ENCODE peak calls at places on chromosomes 13 and 19, in eight cellular contexts. One of them, this sample, is unnamed.

GRCh38 chr13:27960362-27961226 is 8.5 kb downstream of the CDX2 start:
- DNase-seq in GM12892: no peak
- DNase-seq in stimulated activated CD8-positive, alpha-beta memory T cell treated with anti-CD3 and anti-CD28 coated beads, Interleukin-4, amount 100 ng/mL, for 1 hour: no peak
- DNase-seq in NCI-H510A treated with DMSO at 0.1 percent for 48 hours: peak; percentile 50
- DNase-seq in activated effector memory CD4-positive, alpha-beta T cell treated with Interleukin-2 at 50 U/mL for 16 hours: no peak
- DNase-seq in tibial nerve: no peak
- DNase-seq in DND-41: peak; percentile 39
- DNase-seq in fibroblast of lung: no peak
- DNase-seq in this sample: no peak

GRCh38 chr19:1513492-1514294 is 874 bp upstream of the ADAMTSL5 start:
- DNase-seq in GM12892: peak; percentile 71
- DNase-seq in stimulated activated CD8-positive, alpha-beta memory T cell treated with anti-CD3 and anti-CD28 coated beads, Interleukin-4, amount 100 ng/mL, for 1 hour: peak; percentile 42
- DNase-seq in NCI-H510A treated with DMSO at 0.1 percent for 48 hours: no peak
- DNase-seq in activated effector memory CD4-positive, alpha-beta T cell treated with Interleukin-2 at 50 U/mL for 16 hours: peak; percentile 47
- DNase-seq in tibial nerve: no peak
- DNase-seq in DND-41: peak; percentile 47
- DNase-seq in fibroblast of lung: peak; percentile 29
- DNase-seq in this sample: no peak

GRCh38 chr13:19782049-19782726 is 557 bp downstream of the PSPC1 start:
- DNase-seq in GM12892: peak; percentile 37
- DNase-seq in stimulated activated CD8-positive, alpha-beta memory T cell treated with anti-CD3 and anti-CD28 coated beads, Interleukin-4, amount 100 ng/mL, for 1 hour: peak; percentile 29
- DNase-seq in NCI-H510A treated with DMSO at 0.1 percent for 48 hours: no peak
- DNase-seq in activated effector memory CD4-positive, alpha-beta T cell treated with Interleukin-2 at 50 U/mL for 16 hours: peak; percentile 43
- DNase-seq in tibial nerve: peak; percentile 19
- DNase-seq in DND-41: peak; percentile 58
- DNase-seq in fibroblast of lung: peak; percentile 59
- DNase-seq in this sample: no peak

GRCh38 chr13:47268270-47268669 is 371.4 kb upstream of the HTR2A start:
- DNase-seq in GM12892: no peak
- DNase-seq in stimulated activated CD8-positive, alpha-beta memory T cell treated with anti-CD3 and anti-CD28 coated beads, Interleukin-4, amount 100 ng/mL, for 1 hour: no peak
- DNase-seq in NCI-H510A treated with DMSO at 0.1 percent for 48 hours: no peak
- DNase-seq in activated effector memory CD4-positive, alpha-beta T cell treated with Interleukin-2 at 50 U/mL for 16 hours: no peak
- DNase-seq in tibial nerve: no peak
- DNase-seq in DND-41: no peak
- DNase-seq in fibroblast of lung: no peak
- DNase-seq in this sample: no peak

GRCh38 chr13:52127783-52128702 is 830 bp downstream of the NEK5 start:
- DNase-seq in GM12892: peak; percentile 34
- DNase-seq in stimulated activated CD8-positive, alpha-beta memory T cell treated with anti-CD3 and anti-CD28 coated beads, Interleukin-4, amount 100 ng/mL, for 1 hour: peak; percentile 24
- DNase-seq in NCI-H510A treated with DMSO at 0.1 percent for 48 hours: peak; percentile 69
- DNase-seq in activated effector memory CD4-positive, alpha-beta T cell treated with Interleukin-2 at 50 U/mL for 16 hours: peak; percentile 39
- DNase-seq in tibial nerve: no peak
- DNase-seq in DND-41: peak; percentile 64
- DNase-seq in fibroblast of lung: peak; percentile 71
- DNase-seq in this sample: no peak

GRCh38 chr13:36297600-36298338 is at the start of gene CCDC169:
- DNase-seq in GM12892: peak; percentile 2
- DNase-seq in stimulated activated CD8-positive, alpha-beta memory T cell treated with anti-CD3 and anti-CD28 coated beads, Interleukin-4, amount 100 ng/mL, for 1 hour: peak; percentile 10
- DNase-seq in NCI-H510A treated with DMSO at 0.1 percent for 48 hours: peak; percentile 48
- DNase-seq in activated effector memory CD4-positive, alpha-beta T cell treated with Interleukin-2 at 50 U/mL for 16 hours: peak; percentile 37
- DNase-seq in tibial nerve: peak; percentile 41
- DNase-seq in DND-41: no peak
- DNase-seq in fibroblast of lung: peak; percentile 62
- DNase-seq in this sample: no peak

GRCh38 chr13:27406178-27406939 is 18.1 kb upstream of the GTF3A start:
- DNase-seq in GM12892: no peak
- DNase-seq in stimulated activated CD8-positive, alpha-beta memory T cell treated with anti-CD3 and anti-CD28 coated beads, Interleukin-4, amount 100 ng/mL, for 1 hour: no peak
- DNase-seq in NCI-H510A treated with DMSO at 0.1 percent for 48 hours: peak; percentile 32
- DNase-seq in activated effector memory CD4-positive, alpha-beta T cell treated with Interleukin-2 at 50 U/mL for 16 hours: no peak
- DNase-seq in tibial nerve: no peak
- DNase-seq in DND-41: peak; percentile 43
- DNase-seq in fibroblast of lung: peak; percentile 43
- DNase-seq in this sample: no peak

GRCh38 chr19:34475026-34475974 is 6.3 kb upstream of the WTIP start:
- DNase-seq in GM12892: no peak
- DNase-seq in stimulated activated CD8-positive, alpha-beta memory T cell treated with anti-CD3 and anti-CD28 coated beads, Interleukin-4, amount 100 ng/mL, for 1 hour: no peak
- DNase-seq in NCI-H510A treated with DMSO at 0.1 percent for 48 hours: no peak
- DNase-seq in activated effector memory CD4-positive, alpha-beta T cell treated with Interleukin-2 at 50 U/mL for 16 hours: no peak
- DNase-seq in tibial nerve: no peak
- DNase-seq in DND-41: no peak
- DNase-seq in fibroblast of lung: peak; percentile 83
- DNase-seq in this sample: no peak

GRCh38 chr13:35648109-35648508 is 171.6 kb upstream of the MAB21L1 start:
- DNase-seq in GM12892: no peak
- DNase-seq in stimulated activated CD8-positive, alpha-beta memory T cell treated with anti-CD3 and anti-CD28 coated beads, Interleukin-4, amount 100 ng/mL, for 1 hour: no peak
- DNase-seq in NCI-H510A treated with DMSO at 0.1 percent for 48 hours: no peak
- DNase-seq in activated effector memory CD4-positive, alpha-beta T cell treated with Interleukin-2 at 50 U/mL for 16 hours: no peak
- DNase-seq in tibial nerve: no peak
- DNase-seq in DND-41: no peak
- DNase-seq in fibroblast of lung: peak; percentile 10
- DNase-seq in this sample: no peak

GRCh38 chr19:5684694-5685430 is 4.0 kb downstream of the HSD11B1L start:
- DNase-seq in GM12892: no peak
- DNase-seq in stimulated activated CD8-positive, alpha-beta memory T cell treated with anti-CD3 and anti-CD28 coated beads, Interleukin-4, amount 100 ng/mL, for 1 hour: no peak
- DNase-seq in NCI-H510A treated with DMSO at 0.1 percent for 48 hours: no peak
- DNase-seq in activated effector memory CD4-positive, alpha-beta T cell treated with Interleukin-2 at 50 U/mL for 16 hours: no peak
- DNase-seq in tibial nerve: no peak
- DNase-seq in DND-41: no peak
- DNase-seq in fibroblast of lung: no peak
- DNase-seq in this sample: no peak